ENCODE peak calls at places on chromosomes 2 and 18, in five cellular contexts. N is NCI-H510A treated with DMSO at 0.1 percent for 48 hours; B is activated naive CD4-positive, alpha-beta T cell; Z is HuH-7; C is hepatocyte. E is an unnamed sample.

GRCh38 chr2:189249171-189249570 is 69.6 kb upstream of the COL5A2 start:
- DNase-seq in N (no peak), B (no peak), Z (no peak), C (no peak), E (peak)

GRCh38 chr2:5538717-5539116 is 153.5 kb upstream of the SOX11 start:
- DNase-seq in N (peak), B (no peak), Z (no peak), C (peak), E (no peak)

GRCh38 chr2:95262896-95263542 is 11.2 kb upstream of the PROM2 start:
- DNase-seq in N (no peak), B (no peak), Z (no peak), C (no peak), E (no peak)

GRCh38 chr2:231679131-231679530 is 29.2 kb upstream of the PTMA start:
- DNase-seq in N (no peak), B (no peak), Z (no peak), C (no peak), E (no peak)

GRCh38 chr2:6372317-6372903 is 493.3 kb downstream of the CMPK2 start:
- DNase-seq in N (no peak), B (no peak), Z (peak), C (peak), E (peak)

GRCh38 chr18:23169683-23170082 is 34.4 kb downstream of the CABLES1 start:
- DNase-seq in N (no peak), B (no peak), Z (no peak), C (no peak), E (no peak)

GRCh38 chr2:23803965-23804542 is 122.9 kb downstream of the ATAD2B start:
- DNase-seq in N (no peak), B (no peak), Z (no peak), C (peak), E (peak)

GRCh38 chr2:30433902-30434301 is 13.1 kb upstream of the LCLAT1 start:
- DNase-seq in N (no peak), B (no peak), Z (no peak), C (no peak), E (peak)

GRCh38 chr18:48527467-48527866 is 11.4 kb upstream of the CTIF start:
- DNase-seq in N (no peak), B (no peak), Z (no peak), C (no peak), E (no peak)

GRCh38 chr2:73822276-73822675 is 6.5 kb upstream of the STAMBP start:
- DNase-seq in N (no peak), B (no peak), Z (no peak), C (no peak), E (no peak)

GRCh38 chr18:27673861-27674260 is 488.8 kb upstream of the CHST9 start:
- DNase-seq in N (no peak), B (no peak), Z (no peak), C (no peak), E (no peak)

GRCh38 chr2:237165405-237166276 is 80.0 kb downstream of the COPS8 start:
- DNase-seq in N (no peak), B (no peak), Z (peak), C (peak), E (peak)

GRCh38 chr2:25417715-25418369 is 76.1 kb upstream of the DNMT3A start:
- DNase-seq in N (no peak), B (no peak), Z (no peak), C (no peak), E (no peak)

GRCh38 chr2:63058149-63058741 is 7.6 kb downstream of the OTX1 start:
- DNase-seq in N (no peak), B (no peak), Z (no peak), C (no peak), E (peak)

GRCh38 chr2:43184339-43184895 is 42.0 kb downstream of the ZFP36L2 start:
- DNase-seq in N (no peak), B (no peak), Z (no peak), C (peak), E (peak)

GRCh38 chr18:23689616-23690504 is 607 bp downstream of the LAMA3 start:
- DNase-seq in N (no peak), B (no peak), Z (no peak), C (peak), E (peak)

GRCh38 chr2:241189856-241190201 is 1.4 kb downstream of the ANO7 start:
- DNase-seq in N (no peak), B (no peak), Z (no peak), C (no peak), E (no peak)

GRCh38 chr2:70992945-70993688 is 1.6 kb downstream of the TEX261 start:
- DNase-seq in N (no peak), B (no peak), Z (no peak), C (peak), E (no peak)

GRCh38 chr18:78496095-78496494 is 483.5 kb upstream of the SALL3 start:
- DNase-seq in N (no peak), B (no peak), Z (no peak), C (peak), E (no peak)

GRCh38 chr2:66582975-66583842 is 148.3 kb downstream of the MEIS1 start:
- DNase-seq in N (no peak), B (no peak), Z (no peak), C (no peak), E (no peak)

GRCh38 chr2:229118336-229118735 is 152.8 kb downstream of the PID1 start:
- DNase-seq in N (no peak), B (no peak), Z (no peak), C (no peak), E (no peak)

GRCh38 chr2:233026211-233026813 is 6.2 kb upstream of the NEU2 start:
- DNase-seq in N (no peak), B (no peak), Z (no peak), C (no peak), E (peak)

GRCh38 chr2:220356076-220356475 is 728.6 kb downstream of the SLC4A3 start:
- DNase-seq in N (no peak), B (no peak), Z (no peak), C (no peak), E (no peak)

GRCh38 chr2:74290466-74291216 is 52.6 kb downstream of the SLC4A5 start:
- DNase-seq in N (peak), B (no peak), Z (no peak), C (no peak), E (no peak)

GRCh38 chr18:75213610-75214009 is 3.0 kb downstream of the TSHZ1 start:
- DNase-seq in N (no peak), B (no peak), Z (no peak), C (no peak), E (peak)

GRCh38 chr18:51721388-51721787 is 523.9 kb upstream of the MEX3C start:
- DNase-seq in N (no peak), B (no peak), Z (no peak), C (no peak), E (peak)

GRCh38 chr2:107467414-107467813 is 359.3 kb upstream of the RGPD4 start:
- DNase-seq in N (no peak), B (no peak), Z (no peak), C (no peak), E (no peak)

GRCh38 chr2:9205963-9206948 is at the start of gene ASAP2:
- DNase-seq in N (peak), B (no peak), Z (peak), C (peak), E (peak)

GRCh38 chr2:173354601-173355131 is at the start of gene CDCA7:
- DNase-seq in N (peak), B (peak), Z (peak), C (peak), E (peak)

GRCh38 chr2:121898483-121898882 is 143.0 kb downstream of the TSN start:
- DNase-seq in N (no peak), B (no peak), Z (no peak), C (no peak), E (peak)

GRCh38 chr2:23563673-23564617 is 179.0 kb downstream of the KLHL29 start:
- DNase-seq in N (no peak), B (no peak), Z (no peak), C (no peak), E (peak)

GRCh38 chr18:34223164-34223892 is 1.4 kb downstream of the NOL4 start:
- DNase-seq in N (peak), B (no peak), Z (no peak), C (peak), E (peak)

GRCh38 chr2:188292446-188293239 is 969 bp downstream of the GULP1 start:
- DNase-seq in N (peak), B (no peak), Z (peak), C (peak), E (peak)

GRCh38 chr2:240463274-240463865 is 27.9 kb downstream of the GPC1 start:
- DNase-seq in N (no peak), B (no peak), Z (no peak), C (no peak), E (no peak)

GRCh38 chr2:2590796-2591541 is 259.9 kb upstream of the MYT1L start:
- DNase-seq in N (no peak), B (no peak), Z (no peak), C (no peak), E (no peak)

E was measured in astrocyte of the hippocampus.